ENCODE peak calls at places on chromosomes 2 and 18, in four cellular contexts. A is A549, T is K562, S is HepG2. M is an unnamed sample.

GRCh38 chr2:238370482-238371372 is 50.4 kb downstream of the TRAF3IP1 start:
- DNase-seq in A (peak; percentile 35), T (peak; percentile 69), S (peak; percentile 76), M (peak; percentile 48)

GRCh38 chr2:120771111-120771555 is 35.5 kb downstream of the GLI2 start:
- DNase-seq in A (no peak), T (no peak), S (no peak), M (no peak)

GRCh38 chr2:57711991-57712390 is 334.6 kb upstream of the VRK2 start:
- DNase-seq in A (no peak), T (no peak), S (no peak), M (no peak)

GRCh38 chr2:2663401-2664036 is 332.4 kb upstream of the MYT1L start:
- DNase-seq in A (peak; percentile 38), T (no peak), S (no peak), M (no peak)

GRCh38 chr2:28496781-28497180 is 921 bp downstream of the PLB1 start:
- DNase-seq in A (no peak), T (no peak), S (no peak), M (no peak)

GRCh38 chr2:23658466-23658942 is 268.4 kb downstream of the ATAD2B start:
- DNase-seq in A (no peak), T (no peak), S (peak; percentile 91), M (no peak)

GRCh38 chr2:240393831-240394410 is 41.5 kb upstream of the GPC1 start:
- DNase-seq in A (no peak), T (no peak), S (no peak), M (peak; percentile 5)

GRCh38 chr2:144507441-144508161 is 12.3 kb downstream of the ZEB2 start:
- DNase-seq in A (no peak), T (no peak), S (no peak), M (no peak)

GRCh38 chr18:30132959-30133358 is 909.6 kb downstream of the DSC3 start:
- DNase-seq in A (no peak), T (no peak), S (no peak), M (no peak)

GRCh38 chr2:235059161-235059560 is 107.3 kb downstream of the SH3BP4 start:
- DNase-seq in A (no peak), T (no peak), S (no peak), M (no peak)

GRCh38 chr2:138035597-138036217 is 71.4 kb downstream of the HNMT start:
- DNase-seq in A (no peak), T (no peak), S (no peak), M (no peak)

GRCh38 chr2:31227110-31227509 is 6.8 kb upstream of the EHD3 start:
- DNase-seq in A (no peak), T (no peak), S (no peak), M (no peak)

GRCh38 chr2:240557808-240558207 is at the start of gene ANKMY1:
- DNase-seq in A (no peak), T (no peak), S (no peak), M (peak; percentile 94)

GRCh38 chr2:12488365-12488972 is 228.3 kb upstream of the TRIB2 start:
- DNase-seq in A (no peak), T (no peak), S (no peak), M (no peak)

GRCh38 chr2:229601396-229601795 is 113.0 kb downstream of the DNER start:
- DNase-seq in A (no peak), T (no peak), S (no peak), M (no peak)

GRCh38 chr2:160220001-160220400 is 19.9 kb upstream of the ITGB6 start:
- DNase-seq in A (no peak), T (no peak), S (no peak), M (no peak)

GRCh38 chr2:86274265-86274917 is 63.0 kb downstream of the REEP1 start:
- DNase-seq in A (peak; percentile 52), T (no peak), S (no peak), M (no peak)

GRCh38 chr18:61261870-61262269 is 71.4 kb upstream of the CDH20 start:
- DNase-seq in A (no peak), T (no peak), S (no peak), M (no peak)

GRCh38 chr2:240500561-240501423 is 57.0 kb downstream of the ANKMY1 start:
- DNase-seq in A (no peak), T (no peak), S (no peak), M (no peak)

GRCh38 chr18:8121942-8122480 is 487.2 kb upstream of the RAB12 start:
- DNase-seq in A (no peak), T (peak; percentile 8), S (no peak), M (no peak)

GRCh38 chr2:58484201-58484600 is 243.1 kb upstream of the FANCL start:
- DNase-seq in A (no peak), T (no peak), S (no peak), M (no peak)

GRCh38 chr18:75205760-75206109 is 3.2 kb downstream of the PTGR3 start:
- DNase-seq in A (no peak), T (peak; percentile 49), S (no peak), M (no peak)

GRCh38 chr2:115650827-115651226 is 1208.4 kb downstream of the DPP10 start:
- DNase-seq in A (no peak), T (no peak), S (no peak), M (no peak)

GRCh38 chr2:212098966-212099365 is 439.6 kb downstream of the ERBB4 start:
- DNase-seq in A (no peak), T (no peak), S (no peak), M (no peak)

GRCh38 chr2:8448822-8449577 is 232.9 kb upstream of the ID2 start:
- DNase-seq in A (no peak), T (no peak), S (no peak), M (no peak)

GRCh38 chr2:118857677-118858484 is 10.4 kb upstream of the EN1 start:
- DNase-seq in A (no peak), T (no peak), S (no peak), M (no peak)

GRCh38 chr2:58762176-58762781 is 521.2 kb upstream of the FANCL start:
- DNase-seq in A (peak; percentile 21), T (peak; percentile 41), S (peak; percentile 35), M (peak; percentile 82)

GRCh38 chr2:224221455-224221913 is 180.4 kb downstream of the FAM124B start:
- DNase-seq in A (peak; percentile 73), T (no peak), S (no peak), M (no peak)
- TF ChIP-seq USF2 in A (no peak), T (no peak), S (no peak), M (no peak)

DNA sequence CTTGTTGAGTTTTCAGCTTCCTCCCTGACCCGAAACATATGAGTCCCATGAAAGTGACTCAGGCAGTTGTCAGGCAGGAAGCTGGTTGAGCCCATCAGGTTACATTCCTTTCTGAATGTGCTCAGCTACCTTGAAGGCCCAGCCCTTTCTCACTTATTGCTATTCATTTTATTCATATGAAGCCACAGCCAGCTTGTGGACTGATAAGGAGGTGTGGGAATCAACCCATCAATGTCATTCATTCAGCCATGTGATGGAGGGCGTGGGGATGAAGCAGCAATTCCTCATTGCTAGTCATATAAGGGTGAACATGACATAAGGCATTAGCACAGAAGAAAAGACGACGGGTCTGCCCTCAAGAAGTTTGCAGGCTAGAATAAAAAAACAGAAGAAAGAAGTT is 5.3 kb upstream of the VPS4B start:
- DNase-seq in A (no peak), T (peak; percentile 21), S (no peak), M (no peak)
- TF ChIP-seq ESRRA in A (no peak), T (no peak), S (no peak), M (no peak)

GRCh38 chr2:19763731-19764130 is 138.1 kb downstream of the TTC32 start:
- DNase-seq in A (no peak), T (no peak), S (no peak), M (no peak)
- TF ChIP-seq JUN in A (no peak), T (no peak), S (no peak), M (no peak)

DNA sequence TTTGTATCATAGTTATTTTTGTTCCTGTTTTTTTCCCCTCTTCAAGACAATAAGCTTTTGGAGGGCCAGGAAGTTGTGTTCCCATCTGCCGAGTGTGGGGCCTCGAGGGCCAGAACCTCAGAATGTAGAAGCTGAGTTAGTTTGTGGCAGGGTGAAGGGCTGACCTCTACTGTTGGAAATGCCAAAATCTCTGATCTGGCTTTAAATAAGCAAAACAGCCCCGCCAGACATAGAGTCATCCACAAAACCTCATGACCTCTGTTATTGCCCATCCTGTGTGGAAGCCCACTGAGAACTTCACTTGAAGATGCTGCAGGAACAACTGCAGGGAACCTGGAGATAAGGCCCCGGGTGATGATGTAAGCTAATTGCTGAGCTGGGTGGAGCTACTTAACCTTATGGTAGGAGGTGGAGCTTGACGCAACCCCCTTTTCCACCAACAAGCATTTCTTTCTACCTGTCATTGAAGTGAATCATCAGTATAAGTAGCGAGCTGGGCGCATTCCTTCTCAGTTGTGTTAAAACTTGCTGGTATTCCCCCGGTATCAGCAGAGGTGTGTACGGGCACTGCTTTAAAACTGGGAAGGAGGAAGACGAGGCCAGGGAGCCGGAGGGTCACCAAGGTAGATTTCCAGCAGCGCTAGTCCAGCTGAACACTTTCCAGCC is 177.2 kb downstream of the NEDD4L start:
- DNase-seq in A (peak; percentile 71), T (peak; percentile 88), S (peak; percentile 81), M (no peak)
- TF ChIP-seq USF2 in A (no peak), T (no peak), S (no peak), M (no peak)

GRCh38 chr2:45152691-45153090 is 143.4 kb upstream of the SIX2 start:
- DNase-seq in A (no peak), T (no peak), S (no peak), M (no peak)
- TF ChIP-seq ESRRA in A (no peak), T (no peak), S (no peak), M (no peak)

GRCh38 chr2:168935810-168936581 is 34.9 kb downstream of the G6PC2 start:
- DNase-seq in A (no peak), T (peak; percentile 88), S (no peak), M (no peak)

GRCh38 chr2:168939918-168940317 is 38.8 kb downstream of the G6PC2 start:
- DNase-seq in A (no peak), T (no peak), S (no peak), M (no peak)

GRCh38 chr2:168930242-168930641 is 29.2 kb downstream of the G6PC2 start:
- DNase-seq in A (no peak), T (no peak), S (no peak), M (no peak)

GRCh38 chr2:168939061-168939460 is 38.0 kb downstream of the G6PC2 start:
- DNase-seq in A (no peak), T (no peak), S (no peak), M (no peak)

GRCh38 chr2:168934826-168935225 is 33.7 kb downstream of the G6PC2 start:
- DNase-seq in A (no peak), T (no peak), S (no peak), M (no peak)
- TF ChIP-seq JUN in A (no peak), T (no peak), S (no peak), M (no peak)

GRCh38 chr2:10457846-10458563 is 9.9 kb upstream of the ODC1 start:
- DNase-seq in A (no peak), T (no peak), S (no peak), M (no peak)
- TF ChIP-seq USF2 in A (no peak), T (no peak), S (no peak), M (no peak)

M was measured in WTC11.